ENCODE peak calls at places on chromosomes 3 and 15, in nine cellular contexts. T, O, U, A, S, B, D, Q and P are unnamed samples.

GRCh38 chr15:74229686-74230085 is 6.4 kb upstream of the CCDC33 start:
- DNase-seq in T (no peak), O (no peak), U (no peak), A (no peak), S (no peak), B (no peak), D (no peak), Q (no peak), P (no peak)

GRCh38 chr3:63580151-63580550 is 72.3 kb upstream of the SNTN start:
- DNase-seq in T (no peak), O (no peak), U (no peak), A (no peak), S (no peak), B (no peak), D (no peak), Q (no peak), P (no peak)

GRCh38 chr3:126270145-126270811 is 86.9 kb downstream of the KLF15 start:
- DNase-seq in T (peak; percentile 98), O (no peak), U (no peak), A (peak; percentile 51), S (peak; percentile 87), B (peak; percentile 34), D (no peak), Q (peak; percentile 48), P (no peak)

GRCh38 chr15:40286061-40286532 is 3.2 kb upstream of the ANKRD63 start:
- DNase-seq in T (no peak), O (no peak), U (no peak), A (no peak), S (no peak), B (no peak), D (no peak), Q (no peak), P (no peak)

GRCh38 chr3:81816473-81817260 is 55.2 kb upstream of the GBE1 start:
- DNase-seq in T (peak; percentile 89), O (no peak), U (no peak), A (peak; percentile 63), S (no peak), B (peak; percentile 45), D (peak; percentile 80), Q (peak; percentile 22), P (no peak)

GRCh38 chr15:81859737-81860516 is 185.9 kb downstream of the MEX3B start:
- DNase-seq in T (peak; percentile 17), O (no peak), U (no peak), A (no peak), S (no peak), B (no peak), D (no peak), Q (no peak), P (no peak)

GRCh38 chr3:65972765-65973164 is 66.0 kb downstream of the MAGI1 start:
- DNase-seq in T (no peak), O (no peak), U (no peak), A (no peak), S (no peak), B (no peak), D (no peak), Q (no peak), P (no peak)

GRCh38 chr15:72179950-72180581 is 17.5 kb downstream of the GRAMD2A start:
- DNase-seq in T (no peak), O (no peak), U (peak; percentile 51), A (no peak), S (no peak), B (no peak), D (no peak), Q (peak; percentile 17), P (no peak)

GRCh38 chr3:78041486-78041885 is 1001.6 kb downstream of the ROBO2 start:
- DNase-seq in T (no peak), O (no peak), U (no peak), A (peak; percentile 43), S (no peak), B (peak; percentile 84), D (no peak), Q (peak; percentile 22), P (no peak)

GRCh38 chr3:182937293-182938051 is 42.9 kb downstream of the DCUN1D1 start:
- DNase-seq in T (no peak), O (no peak), U (no peak), A (no peak), S (no peak), B (no peak), D (no peak), Q (no peak), P (no peak)

GRCh38 chr15:57373882-57374276 is 2.4 kb upstream of the CGNL1 start:
- DNase-seq in T (no peak), O (no peak), U (no peak), A (no peak), S (no peak), B (no peak), D (no peak), Q (no peak), P (no peak)

GRCh38 chr15:57375827-57376694 is at the start of gene CGNL1:
- DNase-seq in T (peak; percentile 57), O (no peak), U (no peak), A (no peak), S (peak; percentile 72), B (no peak), D (no peak), Q (peak; percentile 22), P (no peak)

GRCh38 chr15:57379487-57379886 is 3.2 kb downstream of the CGNL1 start:
- DNase-seq in T (no peak), O (no peak), U (no peak), A (no peak), S (no peak), B (no peak), D (no peak), Q (no peak), P (no peak)

GRCh38 chr15:57377478-57377847 is 1.2 kb downstream of the CGNL1 start:
- DNase-seq in T (no peak), O (no peak), U (peak; percentile 47), A (no peak), S (no peak), B (no peak), D (no peak), Q (no peak), P (no peak)

GRCh38 chr15:57376695-57377477 is 581 bp downstream of the CGNL1 start:
- DNase-seq in T (peak; percentile 77), O (no peak), U (peak; percentile 22), A (no peak), S (no peak), B (no peak), D (no peak), Q (peak; percentile 46), P (no peak)
- H3K4me3 ChIP-seq in T (peak overlapping the region; percentile 65), O (peak overlapping the region; percentile 55), U (peak overlapping the region; percentile 91), A (peak overlapping the region; percentile 42), S (peak overlapping the region; percentile 87), B (peak overlapping the region; percentile 49), D (peak overlapping the region; percentile 88), Q (peak overlapping the region; percentile 67), P (peak overlapping the region; percentile 49)

DNA sequence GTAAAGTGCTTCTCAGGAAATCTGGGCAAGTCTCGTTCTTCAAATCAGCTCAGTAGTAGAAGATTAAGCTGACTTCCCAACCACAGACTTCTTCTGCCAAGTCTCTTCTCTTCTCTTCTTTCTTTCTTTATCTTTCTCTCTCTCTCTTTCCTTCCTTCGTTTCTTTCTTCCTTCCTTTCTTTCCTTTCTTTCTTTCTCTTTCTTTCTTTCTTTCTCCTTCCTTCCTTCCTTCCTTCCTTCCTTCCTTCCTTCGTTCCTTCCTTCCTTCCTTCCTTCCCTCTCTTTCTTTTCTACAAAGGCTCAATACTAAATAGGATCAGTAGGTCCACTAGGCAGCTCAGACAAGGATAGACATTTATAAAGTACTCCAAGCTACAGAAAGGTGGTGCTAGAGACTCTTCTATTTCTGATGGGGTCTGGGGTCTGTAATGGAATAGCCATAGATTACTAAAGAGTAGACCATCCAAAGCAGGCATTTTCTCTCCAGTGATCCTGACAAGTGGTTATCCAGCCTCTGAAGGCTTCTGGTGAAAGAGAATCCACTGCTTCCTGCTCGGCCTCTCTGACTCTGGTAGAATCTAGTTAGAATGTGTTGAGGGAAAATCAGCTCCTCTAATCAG is 100.8 kb downstream of the TPRG1 start:
- DNase-seq in T (no peak), O (no peak), U (peak; percentile 47), A (no peak), S (no peak), B (no peak), D (no peak), Q (no peak), P (no peak)
- TF ChIP-seq CTCF in T (no peak), O (peak; percentile 49), U (peak; percentile 32), A (peak; percentile 34), S (no peak), B (peak; percentile 45), D (peak; percentile 65), Q (peak; percentile 32), P (peak; percentile 21)

GRCh38 chr15:35723120-35723707 is 177.2 kb upstream of the DPH6 start:
- DNase-seq in T (no peak), O (peak; percentile 48), U (no peak), A (no peak), S (no peak), B (no peak), D (no peak), Q (no peak), P (no peak)

GRCh38 chr15:35725353-35725752 is 179.4 kb upstream of the DPH6 start:
- DNase-seq in T (no peak), O (peak; percentile 49), U (no peak), A (no peak), S (no peak), B (no peak), D (no peak), Q (peak; percentile 54), P (no peak)

GRCh38 chr15:35724626-35725025 is 178.7 kb upstream of the DPH6 start:
- DNase-seq in T (no peak), O (no peak), U (no peak), A (no peak), S (no peak), B (no peak), D (no peak), Q (no peak), P (no peak)

GRCh38 chr15:35722506-35722905 is 176.5 kb upstream of the DPH6 start:
- DNase-seq in T (no peak), O (no peak), U (no peak), A (no peak), S (no peak), B (no peak), D (no peak), Q (no peak), P (no peak)

DNA sequence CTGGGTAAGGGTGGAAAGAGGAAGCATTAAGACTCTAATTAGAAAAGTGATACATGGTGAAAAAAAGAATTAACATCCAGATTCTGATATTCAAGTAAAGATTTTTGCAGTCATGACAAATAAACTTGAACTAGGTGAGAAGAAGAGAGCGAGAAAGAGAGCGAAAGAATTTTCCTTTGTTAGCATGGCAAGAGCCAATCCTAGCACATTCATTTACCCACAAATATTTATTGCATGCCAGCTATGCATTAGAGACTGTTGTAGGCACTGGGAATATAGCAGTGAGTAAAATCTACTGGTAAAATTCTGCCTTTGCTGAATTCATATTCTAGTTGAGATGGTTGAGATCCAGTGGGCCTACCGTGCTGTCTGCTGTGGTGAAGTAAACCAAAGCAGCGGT is 177.9 kb upstream of the DPH6 start:
- DNase-seq in T (no peak), O (no peak), U (no peak), A (no peak), S (no peak), B (no peak), D (no peak), Q (no peak), P (no peak)
- H3K4me3 ChIP-seq in T (no peak overlapping the region), O (no peak overlapping the region), U (no peak overlapping the region), A (no peak overlapping the region), S (no peak overlapping the region), B (no peak overlapping the region), D (no peak overlapping the region), Q (no peak overlapping the region), P (no peak overlapping the region)

DNA sequence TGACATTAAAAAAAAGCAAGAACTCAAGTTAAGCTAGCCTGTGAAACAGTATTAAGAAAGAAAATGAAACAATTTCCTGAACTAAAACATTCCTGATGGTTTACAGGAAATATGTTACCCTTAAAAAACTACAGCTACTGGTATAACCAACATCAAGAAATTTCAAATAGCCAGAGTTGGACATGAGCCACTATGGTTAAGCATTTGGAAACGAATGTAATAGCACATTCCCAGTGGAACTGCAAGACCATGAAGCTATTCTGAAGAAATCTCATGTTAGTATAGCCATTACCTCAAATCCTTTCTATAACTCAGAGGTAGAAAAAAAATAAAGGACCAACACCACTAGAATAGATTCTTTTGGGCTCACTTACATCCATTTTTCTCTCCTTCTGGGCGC is 30.2 kb downstream of the CPNE4 start:
- DNase-seq in T (no peak), O (peak; percentile 6), U (no peak), A (peak; percentile 90), S (no peak), B (peak; percentile 68), D (no peak), Q (peak; percentile 46), P (peak; percentile 21)
- TF ChIP-seq CTCF in T (no peak), O (no peak), U (no peak), A (no peak), S (no peak), B (no peak), D (no peak), Q (no peak), P (no peak)